ENCODE peak calls at places on chromosome 5, in eight cellular contexts. One of them, this sample, is unnamed.

GRCh38 chr5:7927466-7928375 is 58.8 kb downstream of the MTRR start:
- DNase-seq in breast epithelium: no peak
- DNase-seq in suprapubic skin: no peak
- DNase-seq in sigmoid colon: no peak
- DNase-seq in transverse colon: peak; percentile 74
- DNase-seq in spleen: no peak
- DNase-seq in stomach: peak; percentile 64
- DNase-seq in GM12891: peak; percentile 36
- DNase-seq in this sample: peak; percentile 40

GRCh38 chr5:148933903-148934432 is 107.6 kb downstream of the ADRB2 start:
- DNase-seq in breast epithelium: no peak
- DNase-seq in suprapubic skin: no peak
- DNase-seq in sigmoid colon: no peak
- DNase-seq in transverse colon: no peak
- DNase-seq in spleen: no peak
- DNase-seq in stomach: no peak
- DNase-seq in GM12891: no peak
- DNase-seq in this sample: no peak

GRCh38 chr5:20041326-20041977 is 53.5 kb upstream of the CDH18 start:
- DNase-seq in breast epithelium: no peak
- DNase-seq in suprapubic skin: no peak
- DNase-seq in sigmoid colon: no peak
- DNase-seq in transverse colon: no peak
- DNase-seq in spleen: no peak
- DNase-seq in stomach: no peak
- DNase-seq in GM12891: no peak
- DNase-seq in this sample: no peak

GRCh38 chr5:58497956-58498942 is 7.0 kb downstream of the GAPT start:
- DNase-seq in breast epithelium: no peak
- DNase-seq in suprapubic skin: no peak
- DNase-seq in sigmoid colon: no peak
- DNase-seq in transverse colon: peak; percentile 29
- DNase-seq in spleen: no peak
- DNase-seq in stomach: peak; percentile 45
- DNase-seq in GM12891: no peak
- DNase-seq in this sample: no peak

GRCh38 chr5:54249210-54250028 is 61.0 kb downstream of the ARL15 start:
- DNase-seq in breast epithelium: no peak
- DNase-seq in suprapubic skin: no peak
- DNase-seq in sigmoid colon: no peak
- DNase-seq in transverse colon: peak; percentile 14
- DNase-seq in spleen: no peak
- DNase-seq in stomach: peak; percentile 38
- DNase-seq in GM12891: peak; percentile 9
- DNase-seq in this sample: peak; percentile 10

GRCh38 chr5:64506567-64507321 is 929 bp downstream of the RGS7BP start:
- DNase-seq in breast epithelium: no peak
- DNase-seq in suprapubic skin: no peak
- DNase-seq in sigmoid colon: no peak
- DNase-seq in transverse colon: no peak
- DNase-seq in spleen: peak; percentile 72
- DNase-seq in stomach: no peak
- DNase-seq in GM12891: no peak
- DNase-seq in this sample: no peak

GRCh38 chr5:145681686-145682085 is 153.5 kb downstream of the PRELID2 start:
- DNase-seq in breast epithelium: no peak
- DNase-seq in suprapubic skin: no peak
- DNase-seq in sigmoid colon: no peak
- DNase-seq in transverse colon: peak; percentile 53
- DNase-seq in spleen: no peak
- DNase-seq in stomach: peak; percentile 41
- DNase-seq in GM12891: peak; percentile 14
- DNase-seq in this sample: peak; percentile 22

GRCh38 chr5:154862766-154863165 is 4.3 kb downstream of the CNOT8 start:
- DNase-seq in breast epithelium: no peak
- DNase-seq in suprapubic skin: no peak
- DNase-seq in sigmoid colon: no peak
- DNase-seq in transverse colon: no peak
- DNase-seq in spleen: no peak
- DNase-seq in stomach: no peak
- DNase-seq in GM12891: no peak
- DNase-seq in this sample: no peak

DNA sequence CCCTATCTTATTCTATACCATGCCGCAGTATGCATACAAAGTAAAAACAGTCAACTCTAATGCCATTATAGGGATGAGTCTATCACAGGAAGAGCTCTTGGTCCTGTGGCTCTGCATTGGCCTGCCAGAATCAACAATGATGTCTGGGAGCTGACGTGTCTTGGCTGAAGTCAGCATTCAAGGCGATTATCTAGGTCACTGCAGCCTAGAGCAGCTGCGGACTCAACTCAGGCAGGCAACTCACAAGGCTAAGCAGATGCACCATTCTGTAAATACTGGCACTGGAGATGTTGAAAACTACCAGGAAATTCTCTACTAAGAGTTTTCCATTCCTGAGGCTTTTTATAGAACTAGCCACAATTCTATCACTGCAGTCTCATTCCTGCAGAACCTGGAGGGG is 13.3 kb downstream of the SPATA9 start:
- DNase-seq in breast epithelium: no peak
- DNase-seq in suprapubic skin: no peak
- DNase-seq in sigmoid colon: peak; percentile 96
- DNase-seq in transverse colon: peak; percentile 59
- DNase-seq in spleen: no peak
- DNase-seq in stomach: peak; percentile 26
- DNase-seq in GM12891: no peak
- DNase-seq in this sample: peak; percentile 7
- TF ChIP-seq POLR2A in breast epithelium: no peak
- TF ChIP-seq POLR2A in suprapubic skin: no peak
- TF ChIP-seq POLR2A in sigmoid colon: no peak
- TF ChIP-seq POLR2A in transverse colon: no peak
- TF ChIP-seq POLR2A in spleen: no peak
- TF ChIP-seq POLR2A in stomach: no peak
- TF ChIP-seq POLR2A in GM12891: no peak
- TF ChIP-seq POLR2A in this sample: no peak

GRCh38 chr5:177432905-177433657 is 6.6 kb downstream of the GRK6 start:
- DNase-seq in breast epithelium: no peak
- DNase-seq in suprapubic skin: no peak
- DNase-seq in sigmoid colon: no peak
- DNase-seq in transverse colon: no peak
- DNase-seq in spleen: peak; percentile 82
- DNase-seq in stomach: no peak
- DNase-seq in GM12891: no peak
- DNase-seq in this sample: no peak

GRCh38 chr5:177432143-177432904 is 5.8 kb downstream of the GRK6 start:
- DNase-seq in breast epithelium: no peak
- DNase-seq in suprapubic skin: no peak
- DNase-seq in sigmoid colon: peak; percentile 71
- DNase-seq in transverse colon: no peak
- DNase-seq in spleen: peak; percentile 86
- DNase-seq in stomach: no peak
- DNase-seq in GM12891: no peak
- DNase-seq in this sample: no peak

GRCh38 chr5:177430146-177430951 is 3.9 kb downstream of the GRK6 start:
- DNase-seq in breast epithelium: no peak
- DNase-seq in suprapubic skin: no peak
- DNase-seq in sigmoid colon: no peak
- DNase-seq in transverse colon: peak; percentile 66
- DNase-seq in spleen: peak; percentile 85
- DNase-seq in stomach: no peak
- DNase-seq in GM12891: no peak
- DNase-seq in this sample: peak; percentile 70

GRCh38 chr5:177430972-177431316 is 4.5 kb downstream of the GRK6 start:
- DNase-seq in breast epithelium: no peak
- DNase-seq in suprapubic skin: no peak
- DNase-seq in sigmoid colon: no peak
- DNase-seq in transverse colon: no peak
- DNase-seq in spleen: no peak
- DNase-seq in stomach: no peak
- DNase-seq in GM12891: no peak
- DNase-seq in this sample: no peak

DNA sequence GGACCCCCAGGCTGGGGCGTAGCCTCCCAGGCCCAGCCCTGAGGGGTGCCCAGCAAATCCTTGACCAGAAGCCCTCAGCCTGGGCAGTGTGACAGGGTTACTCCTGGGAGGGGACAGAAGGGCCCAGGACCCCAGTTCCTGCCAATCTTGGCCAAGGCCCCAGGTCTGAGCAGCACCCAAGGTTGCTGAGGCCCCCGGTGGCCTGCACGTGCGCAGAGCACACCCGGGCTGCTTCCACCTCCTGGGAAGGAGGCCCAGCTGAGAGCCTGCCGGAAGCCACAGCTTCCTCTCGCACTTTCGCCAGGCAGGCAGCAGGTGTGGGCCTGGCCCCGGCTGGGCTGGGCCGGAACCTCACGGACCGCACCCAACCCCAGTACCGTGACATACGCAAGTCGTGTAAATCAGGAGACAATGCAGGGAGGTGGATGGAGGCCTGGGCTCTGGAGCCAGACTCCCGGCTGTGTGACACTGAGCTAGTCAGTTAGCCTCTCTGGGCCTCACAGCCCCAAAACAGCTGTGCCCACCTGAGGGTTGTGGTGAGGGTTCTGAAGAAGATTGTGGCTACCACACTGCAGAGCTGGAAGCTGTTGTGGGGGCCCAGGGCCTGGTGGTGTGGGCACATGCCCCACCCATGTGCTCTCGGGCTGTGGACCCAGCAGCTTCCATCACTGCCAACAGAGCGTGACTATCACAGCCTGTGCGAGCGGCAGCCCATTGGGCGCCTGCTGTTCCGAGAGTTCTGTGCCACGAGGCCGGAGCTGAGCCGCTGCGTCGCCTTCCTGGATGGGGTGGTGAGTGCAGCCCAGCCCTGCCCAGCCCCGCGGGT is 5.1 kb downstream of the GRK6 start:
- DNase-seq in breast epithelium: no peak
- DNase-seq in suprapubic skin: peak; percentile 74
- DNase-seq in sigmoid colon: peak; percentile 66
- DNase-seq in transverse colon: peak; percentile 82
- DNase-seq in spleen: peak; percentile 99
- DNase-seq in stomach: peak; percentile 55
- DNase-seq in GM12891: peak; percentile 77
- DNase-seq in this sample: no peak
- TF ChIP-seq POLR2AphosphoS5 in breast epithelium: no peak
- TF ChIP-seq POLR2AphosphoS5 in suprapubic skin: no peak
- TF ChIP-seq POLR2AphosphoS5 in sigmoid colon: peak; percentile 10
- TF ChIP-seq POLR2AphosphoS5 in transverse colon: peak; percentile 39
- TF ChIP-seq POLR2AphosphoS5 in spleen: peak; percentile 98
- TF ChIP-seq POLR2AphosphoS5 in stomach: no peak
- TF ChIP-seq POLR2AphosphoS5 in GM12891: peak; percentile 60
- TF ChIP-seq POLR2AphosphoS5 in this sample: no peak

GRCh38 chr5:80653497-80653896 is 955 bp upstream of the MSH3 start:
- DNase-seq in breast epithelium: no peak
- DNase-seq in suprapubic skin: no peak
- DNase-seq in sigmoid colon: no peak
- DNase-seq in transverse colon: no peak
- DNase-seq in spleen: no peak
- DNase-seq in stomach: no peak
- DNase-seq in GM12891: no peak
- DNase-seq in this sample: no peak

GRCh38 chr5:80656425-80656824 is 1.6 kb upstream of the DHFR start:
- DNase-seq in breast epithelium: no peak
- DNase-seq in suprapubic skin: no peak
- DNase-seq in sigmoid colon: no peak
- DNase-seq in transverse colon: no peak
- DNase-seq in spleen: no peak
- DNase-seq in stomach: no peak
- DNase-seq in GM12891: no peak
- DNase-seq in this sample: no peak

GRCh38 chr5:80655231-80655784 is 525 bp upstream of the DHFR start:
- DNase-seq in breast epithelium: no peak
- DNase-seq in suprapubic skin: no peak
- DNase-seq in sigmoid colon: no peak
- DNase-seq in transverse colon: no peak
- DNase-seq in spleen: no peak
- DNase-seq in stomach: no peak
- DNase-seq in GM12891: no peak
- DNase-seq in this sample: no peak

GRCh38 chr5:80654054-80654390 is 430 bp upstream of the MSH3 start:
- DNase-seq in breast epithelium: no peak
- DNase-seq in suprapubic skin: no peak
- DNase-seq in sigmoid colon: no peak
- DNase-seq in transverse colon: peak; percentile 62
- DNase-seq in spleen: no peak
- DNase-seq in stomach: no peak
- DNase-seq in GM12891: peak; percentile 13
- DNase-seq in this sample: no peak

DNA sequence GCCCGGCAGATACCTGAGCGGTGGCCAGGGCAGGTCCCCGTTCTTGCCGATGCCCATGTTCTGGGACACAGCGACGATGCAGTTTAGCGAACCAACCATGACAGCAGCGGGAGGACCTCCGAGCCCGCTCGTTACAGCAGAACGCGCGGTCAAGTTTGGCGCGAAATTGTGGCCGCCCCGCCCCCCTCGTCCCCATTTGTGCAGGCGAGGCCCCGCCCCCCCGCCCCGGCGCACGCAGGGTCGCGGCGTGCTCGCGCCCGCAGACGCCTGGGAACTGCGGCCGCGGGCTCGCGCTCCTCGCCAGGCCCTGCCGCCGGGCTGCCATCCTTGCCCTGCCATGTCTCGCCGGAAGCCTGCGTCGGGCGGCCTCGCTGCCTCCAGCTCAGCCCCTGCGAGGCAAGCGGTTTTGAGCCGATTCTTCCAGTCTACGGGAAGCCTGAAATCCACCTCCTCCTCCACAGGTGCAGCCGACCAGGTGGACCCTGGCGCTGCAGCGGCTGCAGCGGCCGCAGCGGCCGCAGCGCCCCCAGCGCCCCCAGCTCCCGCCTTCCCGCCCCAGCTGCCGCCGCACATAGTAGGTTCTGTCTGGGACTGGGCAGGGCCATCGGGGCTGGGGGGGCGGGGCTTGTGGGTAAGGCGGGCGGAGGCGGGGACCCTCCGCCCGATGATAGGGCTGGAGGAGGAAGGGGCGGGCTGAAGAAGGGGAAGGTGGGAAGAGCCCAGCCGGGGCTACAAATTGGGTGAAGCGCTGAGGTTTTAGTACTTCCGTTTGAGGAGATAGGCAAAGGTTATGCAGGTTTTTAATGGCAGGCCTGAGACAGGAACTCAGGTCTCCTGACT is at the start of the genes DHFR and MSH3:
- DNase-seq in breast epithelium: peak; percentile 86
- DNase-seq in suprapubic skin: peak; percentile 88
- DNase-seq in sigmoid colon: peak; percentile 89
- DNase-seq in transverse colon: peak; percentile 90
- DNase-seq in spleen: peak; percentile 96
- DNase-seq in stomach: peak; percentile 89
- DNase-seq in GM12891: peak; percentile 84
- DNase-seq in this sample: peak; percentile 76
- TF ChIP-seq POLR2A in breast epithelium: no peak
- TF ChIP-seq POLR2A in suprapubic skin: no peak
- TF ChIP-seq POLR2A in sigmoid colon: no peak
- TF ChIP-seq POLR2A in transverse colon: peak; percentile 76
- TF ChIP-seq POLR2A in spleen: no peak
- TF ChIP-seq POLR2A in stomach: no peak
- TF ChIP-seq POLR2A in GM12891: peak; percentile 89
- TF ChIP-seq POLR2A in this sample: no peak

DNA sequence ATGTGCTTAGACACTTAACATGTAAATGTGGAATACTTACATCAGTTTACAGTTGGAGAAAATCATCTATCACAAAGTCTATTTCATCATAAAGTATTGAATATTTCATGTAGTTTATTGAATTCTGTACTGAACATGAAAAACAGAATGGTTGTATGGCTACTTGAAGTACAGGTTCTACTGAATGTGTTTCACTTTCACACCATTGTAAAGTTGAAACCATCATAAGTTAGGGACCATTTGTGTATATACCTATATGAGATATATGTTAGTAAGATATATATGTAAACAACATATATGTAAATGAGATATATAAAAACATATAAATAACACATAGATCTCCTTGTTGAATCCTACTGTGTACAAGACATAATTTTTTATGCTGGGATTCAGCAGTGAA is 63.0 kb upstream of the TAF11L2 start:
- DNase-seq in breast epithelium: no peak
- DNase-seq in suprapubic skin: no peak
- DNase-seq in sigmoid colon: no peak
- DNase-seq in transverse colon: no peak
- DNase-seq in spleen: no peak
- DNase-seq in stomach: no peak
- DNase-seq in GM12891: no peak
- DNase-seq in this sample: no peak
- TF ChIP-seq POLR2AphosphoS5 in breast epithelium: no peak
- TF ChIP-seq POLR2AphosphoS5 in suprapubic skin: no peak
- TF ChIP-seq POLR2AphosphoS5 in sigmoid colon: no peak
- TF ChIP-seq POLR2AphosphoS5 in transverse colon: no peak
- TF ChIP-seq POLR2AphosphoS5 in spleen: no peak
- TF ChIP-seq POLR2AphosphoS5 in stomach: no peak
- TF ChIP-seq POLR2AphosphoS5 in GM12891: no peak
- TF ChIP-seq POLR2AphosphoS5 in this sample: no peak